ENCODE peak calls at places on chromosomes 16 and 17, in eight cellular contexts. J, Y, Q, K, D, L, N and C are unnamed samples.

GRCh38 chr17:19306160-19307111 is 56.1 kb downstream of the B9D1 start:
- DNase-seq in J (no peak), Y (peak; percentile 30), Q (no peak), K (peak; percentile 33), D (no peak), L (no peak), N (no peak), C (no peak)

GRCh38 chr16:17354121-17354750 is 116.5 kb downstream of the XYLT1 start:
- DNase-seq in J (no peak), Y (no peak), Q (no peak), K (peak; percentile 61), D (no peak), L (no peak), N (no peak), C (no peak)

GRCh38 chr16:4319454-4319853 is 3.6 kb downstream of the GLIS2 start:
- DNase-seq in J (no peak), Y (peak; percentile 46), Q (no peak), K (no peak), D (peak; percentile 61), L (no peak), N (no peak), C (peak; percentile 53)

GRCh38 chr16:54125751-54126655 is 160.6 kb downstream of the IRX3 start:
- DNase-seq in J (no peak), Y (no peak), Q (no peak), K (no peak), D (no peak), L (no peak), N (no peak), C (no peak)

GRCh38 chr17:43917348-43918025 is 10.2 kb upstream of the MPP2 start:
- DNase-seq in J (peak; percentile 45), Y (peak; percentile 30), Q (peak; percentile 32), K (no peak), D (peak; percentile 81), L (no peak), N (peak; percentile 10), C (peak; percentile 48)

GRCh38 chr17:82795615-82796014 is 43.8 kb downstream of the TBCD start:
- DNase-seq in J (no peak), Y (no peak), Q (no peak), K (no peak), D (peak; percentile 61), L (no peak), N (no peak), C (no peak)

GRCh38 chr16:87465306-87465705 is 27.5 kb downstream of the ZCCHC14 start:
- DNase-seq in J (no peak), Y (peak; percentile 90), Q (peak; percentile 67), K (peak; percentile 96), D (peak; percentile 69), L (peak; percentile 52), N (peak; percentile 82), C (peak; percentile 93)

GRCh38 chr17:46809110-46809571 is 9.4 kb downstream of the WNT3 start:
- DNase-seq in J (peak; percentile 32), Y (no peak), Q (no peak), K (no peak), D (no peak), L (no peak), N (no peak), C (no peak)

GRCh38 chr17:41521574-41522261 is 3.0 kb upstream of the KRT15 start:
- DNase-seq in J (no peak), Y (peak; percentile 51), Q (peak; percentile 70), K (no peak), D (peak; percentile 77), L (peak; percentile 50), N (peak; percentile 91), C (no peak)

GRCh38 chr17:78884876-78885667 is 17.9 kb downstream of the CEP295NL start:
- DNase-seq in J (no peak), Y (no peak), Q (no peak), K (no peak), D (no peak), L (no peak), N (no peak), C (no peak)

GRCh38 chr17:50680126-50680525 is 27.6 kb downstream of the ANKRD40 start:
- DNase-seq in J (no peak), Y (no peak), Q (no peak), K (no peak), D (no peak), L (no peak), N (no peak), C (no peak)

GRCh38 chr17:6496636-6497441 is 52.6 kb downstream of the PIMREG start:
- DNase-seq in J (peak; percentile 48), Y (no peak), Q (no peak), K (no peak), D (no peak), L (no peak), N (no peak), C (no peak)

GRCh38 chr17:66465701-66466100 is 163.3 kb downstream of the PRKCA start:
- DNase-seq in J (no peak), Y (no peak), Q (no peak), K (no peak), D (no peak), L (no peak), N (no peak), C (no peak)

GRCh38 chr17:66468241-66469087 is 166.1 kb downstream of the PRKCA start:
- DNase-seq in J (no peak), Y (no peak), Q (peak; percentile 51), K (peak; percentile 45), D (peak; percentile 42), L (no peak), N (peak; percentile 26), C (no peak)

GRCh38 chr17:66467766-66468165 is 165.4 kb downstream of the PRKCA start:
- DNase-seq in J (no peak), Y (no peak), Q (no peak), K (no peak), D (no peak), L (no peak), N (peak; percentile 55), C (no peak)

GRCh38 chr17:66466421-66466820 is 164.0 kb downstream of the PRKCA start:
- DNase-seq in J (no peak), Y (no peak), Q (no peak), K (no peak), D (no peak), L (no peak), N (no peak), C (no peak)

DNA sequence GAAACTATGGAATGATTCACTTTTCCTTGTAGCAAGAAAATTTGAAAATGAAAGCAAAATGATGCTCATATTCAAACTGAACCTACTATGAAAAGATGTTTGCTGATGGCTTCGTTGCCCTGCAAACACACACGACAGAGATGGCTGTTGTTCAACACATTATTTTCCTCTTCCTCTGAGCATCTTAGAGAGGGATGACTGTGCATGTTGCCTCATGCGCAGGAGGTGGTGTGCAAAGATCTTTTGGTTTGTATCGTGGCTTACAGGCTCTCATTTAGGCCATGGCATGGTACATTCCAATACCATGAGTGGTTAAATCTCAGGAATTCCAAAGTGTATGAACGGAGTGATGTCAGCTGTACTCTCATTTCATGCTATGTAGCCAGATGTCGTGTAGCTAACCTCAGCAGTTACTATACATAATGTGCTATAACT is 164.5 kb downstream of the PRKCA start:
- DNase-seq in J (peak; percentile 38), Y (no peak), Q (peak; percentile 94), K (peak; percentile 60), D (no peak), L (peak; percentile 96), N (peak; percentile 100), C (no peak)
- H3K4me3 ChIP-seq in J (no peak overlapping the region), Y (no peak overlapping the region), Q (no peak overlapping the region), K (no peak overlapping the region), D (no peak overlapping the region), L (peak overlapping the region; percentile 34), N (peak overlapping the region; percentile 18), C (no peak overlapping the region)

GRCh38 chr16:50400967-50401348 is 32.2 kb upstream of the BRD7 start:
- DNase-seq in J (no peak), Y (no peak), Q (no peak), K (no peak), D (no peak), L (no peak), N (no peak), C (no peak)
- H3K4me3 ChIP-seq in J (no peak overlapping the region), Y (no peak overlapping the region), Q (no peak overlapping the region), K (no peak overlapping the region), D (no peak overlapping the region), L (no peak overlapping the region), N (no peak overlapping the region), C (no peak overlapping the region)

GRCh38 chr16:27373312-27373711 is 28.7 kb upstream of the IL21R start:
- DNase-seq in J (no peak), Y (no peak), Q (no peak), K (no peak), D (no peak), L (no peak), N (no peak), C (no peak)
- H3K4me3 ChIP-seq in J (no peak overlapping the region), Y (no peak overlapping the region), Q (no peak overlapping the region), K (no peak overlapping the region), D (no peak overlapping the region), L (no peak overlapping the region), N (no peak overlapping the region), C (no peak overlapping the region)

DNA sequence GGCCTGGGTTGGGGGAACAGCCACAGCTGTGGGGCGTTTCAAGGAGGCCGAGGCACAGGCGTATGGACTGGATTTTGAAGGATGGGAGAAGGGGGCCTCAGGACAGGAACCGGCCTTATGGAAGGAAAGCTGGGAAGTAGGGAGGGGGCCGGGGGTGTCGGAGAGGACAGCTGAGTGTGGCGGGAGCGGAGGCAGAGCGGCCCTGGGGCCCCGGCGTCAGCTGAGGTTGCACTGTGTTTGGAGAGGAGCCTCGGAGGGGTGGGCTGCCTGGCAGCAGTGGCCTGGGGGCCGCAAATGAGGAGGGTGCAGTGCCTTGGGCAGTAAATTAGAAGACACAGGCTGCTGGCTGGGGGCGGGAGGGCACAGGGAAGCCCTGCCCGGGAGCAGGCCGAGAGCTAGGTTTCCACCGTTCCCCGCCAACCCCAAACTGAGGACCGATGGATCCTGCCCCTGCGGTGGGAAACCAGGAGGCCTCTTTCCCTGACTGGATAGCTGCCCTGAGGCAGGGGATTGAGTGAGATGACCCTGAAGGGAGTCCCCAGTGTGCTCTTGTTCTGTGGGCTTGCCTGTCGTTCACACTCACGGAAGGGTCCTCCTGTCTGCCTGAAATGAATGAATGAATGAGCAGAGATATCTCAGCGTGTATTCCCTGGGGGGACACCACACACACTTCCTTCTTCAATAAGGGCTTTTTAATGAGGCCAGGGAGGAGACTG is 18.5 kb downstream of the FOXJ1 start:
- DNase-seq in J (no peak), Y (no peak), Q (no peak), K (no peak), D (no peak), L (no peak), N (no peak), C (peak; percentile 47)
- H3K4me3 ChIP-seq in J (no peak overlapping the region), Y (no peak overlapping the region), Q (no peak overlapping the region), K (no peak overlapping the region), D (no peak overlapping the region), L (no peak overlapping the region), N (no peak overlapping the region), C (no peak overlapping the region)

DNA sequence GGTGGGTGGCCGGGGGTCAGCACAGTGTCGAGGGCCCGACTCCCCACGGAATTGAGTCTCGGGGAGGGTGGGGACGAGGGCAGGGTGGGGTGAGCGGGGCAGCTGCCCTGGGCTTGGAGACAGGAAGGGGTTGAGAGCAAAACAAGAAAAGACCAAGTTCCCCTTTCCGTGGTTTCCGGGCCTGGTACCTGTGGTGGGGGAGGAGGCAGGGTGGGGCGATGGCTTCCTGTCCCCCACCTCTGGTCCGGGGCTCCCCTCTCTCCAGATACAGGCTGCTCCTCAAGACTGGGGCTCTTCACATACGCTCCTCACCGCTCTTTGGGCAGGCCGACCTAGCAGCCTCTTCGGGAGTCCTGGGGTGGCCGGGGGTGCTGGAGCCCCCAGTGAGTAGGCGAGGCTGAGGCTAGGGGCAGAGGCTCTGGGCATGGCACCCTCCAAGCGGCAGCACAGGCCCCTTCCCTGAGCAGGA is 593 bp downstream of the CORO1A start:
- DNase-seq in J (no peak), Y (peak; percentile 53), Q (no peak), K (peak; percentile 29), D (peak; percentile 55), L (no peak), N (no peak), C (peak; percentile 23)
- H3K4me3 ChIP-seq in J (peak overlapping the region; percentile 51), Y (peak overlapping the region; percentile 56), Q (no peak overlapping the region), K (no peak overlapping the region), D (peak overlapping the region; percentile 22), L (peak overlapping the region; percentile 65), N (no peak overlapping the region), C (peak overlapping the region; percentile 79)

GRCh38 chr17:61144876-61145564 is 254.6 kb upstream of the TBX2 start:
- DNase-seq in J (peak; percentile 52), Y (no peak), Q (peak; percentile 15), K (no peak), D (no peak), L (no peak), N (no peak), C (no peak)
- H3K4me3 ChIP-seq in J (no peak overlapping the region), Y (no peak overlapping the region), Q (no peak overlapping the region), K (no peak overlapping the region), D (no peak overlapping the region), L (no peak overlapping the region), N (no peak overlapping the region), C (no peak overlapping the region)